ENCODE peak calls at places on chromosomes 13 and 19, in five cellular contexts. W, X, Z, A and R are unnamed samples.

GRCh38 chr13:73224708-73225107 is 165.9 kb downstream of the KLF5 start:
- DNase-seq in X (no peak), Z (peak), A (no peak), W (no peak), R (no peak)

GRCh38 chr13:99431927-99432636 is 69.2 kb upstream of the TM9SF2 start:
- DNase-seq in X (no peak), A (no peak), W (no peak), Z (no peak), R (no peak)

GRCh38 chr13:49218493-49219051 is 1.6 kb upstream of the MLNR start:
- DNase-seq in W (peak), A (no peak), X (no peak), Z (no peak), R (peak)

GRCh38 chr19:38024991-38025716 is 118.1 kb downstream of the SIPA1L3 start:
- DNase-seq in Z (no peak), W (peak), X (no peak), A (no peak), R (no peak)

GRCh38 chr13:89695343-89696257 is 1651.9 kb upstream of the MIR17HG start:
- DNase-seq in W (peak), Z (peak), X (peak), A (peak), R (peak)

GRCh38 chr19:5641171-5641570 is 18.3 kb downstream of the SAFB start:
- DNase-seq in X (no peak), W (no peak), Z (no peak), A (no peak), R (no peak)

GRCh38 chr19:6540918-6541689 is 10.3 kb downstream of the TNFSF9 start:
- DNase-seq in W (no peak), A (no peak), X (no peak), Z (no peak), R (no peak)

GRCh38 chr13:71877280-71877653 is 10.3 kb upstream of the DACH1 start:
- DNase-seq in A (no peak), Z (no peak), X (no peak), W (peak), R (no peak)

GRCh38 chr19:42114412-42114811 is 17.8 kb downstream of the POU2F2 start:
- DNase-seq in A (no peak), Z (no peak), W (peak), X (peak), R (no peak)

GRCh38 chr13:109162248-109163051 is 533.0 kb downstream of the MYO16 start:
- DNase-seq in W (no peak), A (no peak), X (peak), Z (no peak), R (no peak)

GRCh38 chr13:21319869-21320641 is 139.0 kb downstream of the ZDHHC20 start:
- DNase-seq in A (no peak), X (no peak), Z (no peak), W (no peak), R (no peak)

GRCh38 chr19:6802336-6803035 is 30.0 kb downstream of the VAV1 start:
- DNase-seq in W (peak), Z (no peak), A (no peak), X (peak), R (no peak)

GRCh38 chr13:21034602-21035190 is 26.7 kb downstream of the LATS2 start:
- DNase-seq in A (no peak), Z (peak), W (peak), X (no peak), R (peak)

GRCh38 chr13:110628952-110629701 is 13.8 kb downstream of the NAXD start:
- DNase-seq in X (no peak), Z (peak), A (no peak), W (no peak), R (no peak)

GRCh38 chr19:39111593-39112199 is 13.9 kb upstream of the PAK4 start:
- DNase-seq in W (no peak), A (no peak), Z (no peak), X (no peak), R (no peak)

GRCh38 chr13:20465218-20465879 is 60.3 kb downstream of the CRYL1 start:
- DNase-seq in A (no peak), W (no peak), Z (peak), X (peak), R (no peak)

GRCh38 chr19:34577531-34578101 is 96.1 kb downstream of the WTIP start:
- DNase-seq in X (no peak), A (no peak), W (peak), Z (no peak), R (no peak)

GRCh38 chr13:50357586-50358118 is 342.4 kb downstream of the KCNRG start:
- DNase-seq in W (no peak), Z (peak), A (no peak), X (no peak), R (peak)

GRCh38 chr19:49210108-49210900 is 52.7 kb downstream of the TRPM4 start:
- DNase-seq in A (no peak), W (peak), Z (no peak), X (peak), R (peak)

GRCh38 chr13:29465741-29466293 is 129.7 kb downstream of the SLC7A1 start:
- DNase-seq in A (no peak), X (no peak), W (no peak), Z (peak), R (no peak)

GRCh38 chr19:12896460-12896859 is 5.5 kb downstream of the GCDH start:
- DNase-seq in Z (no peak), W (no peak), A (no peak), X (no peak), R (no peak)

GRCh38 chr19:51439021-51439465 is 19.2 kb downstream of the SIGLEC8 start:
- DNase-seq in X (no peak), Z (peak), A (no peak), W (peak), R (no peak)
- TF ChIP-seq CTCF in X (peak), Z (peak), A (peak), W (peak), R (no peak)

GRCh38 chr13:113209336-113209879 is at the start of gene CUL4A:
- DNase-seq in A (peak), W (peak), Z (peak), X (peak), R (peak)
- TF ChIP-seq CTCF in A (no peak), W (no peak), Z (no peak), X (no peak), R (no peak)

DNA sequence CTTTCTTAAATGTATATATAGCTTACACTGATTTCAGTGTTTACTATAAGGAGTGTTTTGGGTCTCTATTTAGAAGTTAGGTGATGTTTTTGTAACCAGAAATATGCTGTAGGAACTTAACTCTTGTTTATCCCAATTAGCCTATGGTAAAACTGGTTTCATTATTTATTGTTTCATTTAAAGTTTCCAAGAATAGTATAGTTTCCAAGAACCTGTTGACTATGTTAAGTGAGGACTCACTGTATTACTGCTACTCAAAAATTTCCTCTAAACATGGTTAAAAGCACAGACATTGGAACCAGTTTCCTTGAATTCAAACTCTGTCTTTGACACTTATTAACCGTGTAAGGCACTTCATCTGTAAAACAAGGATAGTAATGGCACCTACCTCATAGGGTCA is 187.4 kb downstream of the RGCC start:
- DNase-seq in W (no peak), A (no peak), X (no peak), Z (no peak), R (no peak)
- TF ChIP-seq CTCF in W (no peak), A (no peak), X (no peak), Z (no peak), R (no peak)

GRCh38 chr19:52690395-52691214 is 44.2 kb downstream of the ZNF611 start:
- DNase-seq in Z (peak), X (peak), A (peak), W (peak), R (peak)
- TF ChIP-seq CTCF in Z (peak), X (peak), A (peak), W (peak), R (peak)

GRCh38 chr13:44231786-44232516 is 141.7 kb upstream of the SERP2 start:
- DNase-seq in Z (peak), A (no peak), W (peak), X (peak), R (no peak)
- TF ChIP-seq CTCF in Z (peak), A (no peak), W (peak), X (no peak), R (no peak)

DNA sequence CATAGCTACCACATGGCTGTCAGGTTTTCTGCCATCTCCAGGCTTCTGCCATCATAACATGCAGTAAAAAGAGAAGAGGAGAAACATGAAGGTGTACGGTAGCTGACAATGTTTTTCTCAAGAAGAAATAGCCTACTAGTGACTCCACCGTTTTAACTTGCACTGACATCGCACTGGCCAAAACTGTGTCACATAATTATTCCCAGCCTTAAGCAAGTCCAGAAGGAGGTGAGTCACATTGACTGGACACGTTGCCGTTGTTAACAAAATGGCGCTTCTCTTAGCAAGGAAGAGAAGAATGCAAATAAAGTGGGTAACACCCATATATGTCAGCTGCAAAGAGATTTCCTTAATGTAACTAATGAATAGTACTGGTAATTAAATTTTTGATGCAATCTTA is 810.4 kb upstream of the SLC10A2 start:
- DNase-seq in X (no peak), Z (peak), W (no peak), A (no peak), R (no peak)
- TF ChIP-seq CTCF in X (no peak), Z (no peak), W (no peak), A (no peak), R (no peak)

DNA sequence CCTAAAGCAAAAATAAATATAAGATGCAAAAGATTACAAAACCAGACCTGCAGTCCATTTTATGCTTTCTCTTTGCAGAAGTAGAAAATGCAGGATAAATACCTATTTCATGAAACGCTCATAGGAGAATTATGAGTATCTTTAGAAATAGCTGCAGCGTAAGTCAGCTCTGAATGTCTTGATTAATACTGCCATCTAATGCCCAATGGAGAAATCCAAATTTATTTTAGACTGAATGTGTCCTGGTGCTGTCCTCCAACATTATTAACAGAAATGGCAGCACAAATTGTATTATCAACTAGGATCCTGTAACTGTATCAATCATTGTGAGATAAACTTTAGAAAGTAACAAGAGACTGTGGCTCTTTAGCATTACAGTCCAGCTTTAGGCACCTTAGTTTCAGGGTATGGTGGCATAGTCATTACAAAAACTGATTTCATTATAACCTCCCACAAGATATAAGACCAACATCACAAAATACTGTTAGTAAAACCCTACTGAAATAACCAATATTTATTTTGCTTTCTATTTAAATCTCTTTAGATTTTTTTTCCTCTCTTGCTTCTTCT is 162.1 kb upstream of the MIR17HG start:
- DNase-seq in W (no peak), Z (peak), A (no peak), X (no peak), R (no peak)
- TF ChIP-seq CTCF in W (peak), Z (peak), A (peak), X (no peak), R (peak)